ENCODE peak calls at places on chromosome 21, in nine cellular contexts. Y is hepatocyte, O is sigmoid colon, C is neural crest cell, M is PC-3, G is AG09309, Q is GM06990, E is type B pancreatic cell, A is fibroblast of pulmonary artery. D is an unnamed sample.

GRCh38 chr21:40548134-40548533 is 298.8 kb downstream of the DSCAM start:
- DNase-seq in M (no peak), Q (no peak), O (no peak), Y (no peak), G (no peak), C (no peak), E (no peak), A (no peak), D (no peak)

GRCh38 chr21:38888956-38889605 is 83.4 kb downstream of the ETS2 start:
- DNase-seq in E (no peak), M (no peak), Y (no peak), A (no peak), O (no peak), Q (no peak), C (no peak), G (no peak), D (no peak)

GRCh38 chr21:26710155-26710554 is 135.1 kb downstream of the ADAMTS1 start:
- DNase-seq in Y (no peak), O (no peak), C (no peak), Q (no peak), G (no peak), E (no peak), A (no peak), M (no peak), D (no peak)

GRCh38 chr21:33380483-33380998 is 22.7 kb upstream of the IFNGR2 start:
- DNase-seq in Q (peak; percentile 85), E (no peak), O (peak; percentile 90), C (no peak), A (peak; percentile 97), Y (peak; percentile 88), M (peak; percentile 99), G (peak; percentile 89), D (peak; percentile 99)

GRCh38 chr21:38048241-38048640 is 132.0 kb upstream of the KCNJ6 start:
- DNase-seq in Y (no peak), E (no peak), G (no peak), O (no peak), C (no peak), Q (no peak), A (no peak), M (no peak), D (no peak)

GRCh38 chr21:33894736-33895288 is 20.8 kb downstream of the ATP5PO start:
- DNase-seq in E (peak; percentile 84), G (peak; percentile 61), A (peak; percentile 92), O (peak; percentile 88), M (peak; percentile 90), C (peak; percentile 71), Y (peak; percentile 91), Q (peak; percentile 34), D (peak; percentile 81)

GRCh38 chr21:41611966-41612606 is 104.1 kb upstream of the TMPRSS2 start:
- DNase-seq in C (no peak), M (peak; percentile 85), G (no peak), Q (no peak), E (no peak), O (peak; percentile 42), Y (peak; percentile 77), A (peak; percentile 29), D (peak; percentile 82)

GRCh38 chr21:41647806-41648561 is 118.9 kb downstream of the RIPK4 start:
- DNase-seq in E (no peak), C (no peak), M (no peak), G (no peak), O (no peak), A (no peak), Y (no peak), Q (no peak), D (no peak)

GRCh38 chr21:33642027-33642895 is at the start of gene ITSN1:
- DNase-seq in O (peak; percentile 100), G (peak; percentile 99), Q (peak; percentile 95), M (peak; percentile 99), Y (peak; percentile 100), E (peak; percentile 99), C (peak; percentile 99), A (peak; percentile 100), D (peak; percentile 100)

DNA sequence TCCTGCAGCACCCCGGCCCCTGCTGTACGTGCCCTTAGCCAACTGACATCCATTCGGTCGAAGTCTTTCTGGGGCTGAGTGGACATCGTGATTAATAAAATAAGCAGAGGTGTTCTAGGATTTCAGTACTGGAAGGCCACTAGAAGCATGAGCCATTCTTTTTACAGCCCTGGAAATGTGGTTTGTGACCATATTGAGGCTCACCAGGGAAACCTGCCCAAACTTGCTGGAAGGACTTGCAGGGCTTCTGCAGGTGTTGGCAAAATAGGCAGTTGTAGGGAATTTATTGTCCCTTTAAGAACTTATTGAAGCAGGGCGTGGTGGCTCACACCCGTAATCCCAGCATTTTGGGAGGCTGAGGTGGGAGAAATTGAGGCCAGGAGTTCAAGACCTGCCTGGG is 80.8 kb downstream of the DOP1B start:
- DNase-seq in O (no peak), M (no peak), A (no peak), E (no peak), Q (no peak), C (no peak), Y (no peak), G (no peak), D (peak; percentile 93)
- TF ChIP-seq CTCF in O (no peak), M (no peak), A (no peak), E (no peak), Q (no peak), C (no peak), Y (no peak), G (no peak), D (no peak)

GRCh38 chr21:36263797-36264196 is 56.2 kb upstream of the MORC3 start:
- DNase-seq in G (no peak), C (no peak), A (no peak), E (no peak), M (no peak), Q (no peak), Y (no peak), O (no peak), D (no peak)

GRCh38 chr21:36260802-36261201 is 59.2 kb upstream of the MORC3 start:
- DNase-seq in M (no peak), Q (no peak), A (no peak), Y (no peak), O (no peak), C (no peak), E (no peak), G (no peak), D (no peak)

GRCh38 chr21:36261459-36261858 is 58.5 kb upstream of the MORC3 start:
- DNase-seq in E (no peak), M (no peak), A (no peak), C (no peak), Q (no peak), Y (no peak), O (no peak), G (no peak), D (peak; percentile 17)

GRCh38 chr21:36257657-36258056 is 62.3 kb upstream of the MORC3 start:
- DNase-seq in C (no peak), Q (no peak), O (no peak), E (no peak), Y (no peak), G (no peak), M (no peak), A (no peak), D (no peak)

DNA sequence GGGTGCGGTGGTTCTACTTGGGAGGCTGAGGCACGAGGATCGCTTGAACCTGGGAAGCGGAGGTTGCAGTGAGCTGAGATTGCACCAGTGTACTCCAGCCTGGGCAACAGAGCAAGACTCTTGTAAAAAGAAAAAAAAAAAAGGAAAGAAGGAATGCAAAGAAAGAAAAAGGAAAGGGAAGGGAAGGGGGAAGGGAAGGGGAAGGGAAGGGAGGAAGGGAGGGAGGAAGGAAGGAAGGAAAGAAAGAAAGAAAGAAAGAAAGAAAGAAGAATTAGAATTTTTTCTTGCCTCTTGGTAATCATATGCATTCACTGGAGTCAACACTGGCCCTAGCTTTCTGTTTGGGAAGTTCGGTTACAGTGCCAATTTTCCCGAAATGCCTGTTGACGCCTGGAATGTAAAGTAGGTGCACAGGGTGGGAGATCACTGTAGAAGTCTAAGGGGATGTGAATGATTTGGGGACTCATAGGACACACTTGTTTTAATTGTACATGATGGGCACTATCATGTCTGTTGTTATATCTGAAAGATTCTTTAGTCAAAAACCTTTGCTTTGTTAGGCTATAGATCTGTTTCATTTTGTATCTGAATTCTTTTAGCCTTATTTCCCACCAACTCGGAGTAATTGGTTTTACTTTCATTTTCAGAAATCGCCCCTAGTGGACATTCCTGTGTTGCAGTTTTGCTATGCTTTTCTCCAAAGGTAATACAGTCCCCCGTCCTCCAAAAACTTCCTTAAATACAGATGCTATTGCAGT is 59.8 kb upstream of the MORC3 start:
- DNase-seq in Y (peak; percentile 77), G (peak; percentile 31), M (peak; percentile 86), O (no peak), Q (no peak), C (peak; percentile 43), E (no peak), A (peak; percentile 81), D (peak; percentile 68)
- TF ChIP-seq CTCF in Y (peak; percentile 75), G (peak; percentile 62), M (peak; percentile 91), O (peak; percentile 51), Q (peak; percentile 67), C (peak; percentile 79), E (peak; percentile 86), A (peak; percentile 80), D (peak; percentile 73)

GRCh38 chr21:18725653-18726052 is 322.1 kb upstream of the TMPRSS15 start:
- DNase-seq in C (no peak), M (peak; percentile 47), E (no peak), G (no peak), Q (no peak), Y (no peak), O (no peak), A (no peak), D (no peak)

GRCh38 chr21:18716578-18717138 is 313.1 kb upstream of the TMPRSS15 start:
- DNase-seq in Y (no peak), Q (no peak), O (no peak), G (no peak), A (no peak), C (no peak), M (peak; percentile 50), E (no peak), D (no peak)

DNA sequence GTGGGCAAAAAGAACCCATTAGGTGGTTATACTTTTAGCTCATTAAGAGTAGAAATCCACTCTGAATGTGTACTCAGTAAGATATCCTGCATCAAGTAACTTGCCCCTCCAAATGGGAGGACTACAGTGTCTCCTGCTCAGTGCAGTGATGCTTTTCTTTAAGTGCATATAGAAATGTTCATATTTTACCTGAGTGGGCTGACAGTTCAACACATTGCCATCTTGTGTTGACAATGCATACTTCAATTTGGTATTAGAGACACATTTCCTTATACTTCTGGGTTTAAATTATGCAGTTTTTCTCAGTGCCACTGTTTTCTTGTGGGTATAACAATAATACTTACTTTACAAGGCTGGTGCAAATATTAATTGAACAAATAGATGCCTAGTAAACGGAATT is 318.6 kb upstream of the TMPRSS15 start:
- DNase-seq in A (no peak), O (no peak), Y (no peak), Q (no peak), G (no peak), M (no peak), E (no peak), C (no peak), D (no peak)
- TF ChIP-seq CTCF in A (no peak), O (no peak), Y (no peak), Q (no peak), G (no peak), M (peak; percentile 21), E (no peak), C (no peak), D (no peak)

DNA sequence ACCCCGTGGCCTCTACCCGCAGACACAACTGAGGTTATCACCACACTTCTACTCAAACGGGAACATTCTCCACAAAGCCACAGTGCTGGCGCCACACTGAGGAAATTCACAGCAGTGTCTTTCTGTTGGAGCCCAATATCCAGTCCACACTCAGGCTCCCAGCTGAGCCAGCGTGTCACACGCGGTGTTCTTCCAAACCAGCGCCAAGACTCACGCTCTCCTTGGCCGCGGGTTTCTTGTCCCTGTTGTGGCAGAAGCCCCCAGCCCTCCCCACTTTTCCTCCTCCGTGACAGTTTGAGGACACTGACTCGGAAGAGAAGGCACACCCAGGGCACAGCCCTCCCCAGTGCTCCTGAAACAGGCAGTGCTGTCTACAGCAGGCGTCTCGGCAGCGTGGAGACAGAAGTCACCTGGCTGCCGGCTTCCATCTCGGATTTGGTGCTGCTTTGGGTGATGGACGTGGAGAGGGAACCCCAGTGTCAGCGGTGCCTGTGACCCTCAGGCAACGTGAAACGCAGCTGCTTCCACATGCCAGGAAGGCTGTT is 35.4 kb upstream of the AGPAT3 start:
- DNase-seq in Y (no peak), E (no peak), Q (no peak), M (peak; percentile 52), C (no peak), G (no peak), O (no peak), A (no peak), D (no peak)
- TF ChIP-seq CTCF in Y (no peak), E (no peak), Q (peak; percentile 6), M (peak; percentile 57), C (no peak), G (no peak), O (no peak), A (no peak), D (peak; percentile 5)

D was measured in epithelial cell of esophagus.